ENCODE peak calls at places on chromosomes 6 and 20, in six cellular contexts. W is right cardiac atrium; J is left lung; E is AG10803; S is CD4-positive, alpha-beta T cell; M is activated naive CD8-positive, alpha-beta T cell treated with anti-CD3 and anti-CD28 coated beads, Interleukin-2, amount 50 U/mL, for 24 hours. C is an unnamed sample.
A peak's percentile ranks its signal among the peaks of the same experiment; 100 is the strongest.

GRCh38 chr6:13431861-13432465 is 55.4 kb downstream of the GFOD1 start:
- DNase-seq in W (no peak), J (no peak), E (peak; percentile 30), S (no peak), M (no peak), C (no peak)

GRCh38 chr6:44537306-44538049 is 150.0 kb downstream of the CDC5L start:
- DNase-seq in W (no peak), J (no peak), E (no peak), S (no peak), M (no peak), C (no peak)

GRCh38 chr6:3259491-3259958 is 778 bp downstream of the PSMG4 start:
- DNase-seq in W (peak; percentile 49), J (no peak), E (peak; percentile 42), S (peak; percentile 30), M (peak; percentile 38), C (peak; percentile 38)

GRCh38 chr6:169319561-169319960 is 65.9 kb upstream of the THBS2 start:
- DNase-seq in W (no peak), J (no peak), E (peak; percentile 48), S (no peak), M (no peak), C (no peak)

GRCh38 chr20:63635431-63636141 is 8.7 kb upstream of the GMEB2 start:
- DNase-seq in W (no peak), J (no peak), E (no peak), S (peak; percentile 83), M (peak; percentile 67), C (no peak)

GRCh38 chr6:129748212-129748900 is 38.4 kb upstream of the ARHGAP18 start:
- DNase-seq in W (no peak), J (no peak), E (peak; percentile 57), S (peak; percentile 32), M (peak; percentile 58), C (peak; percentile 24)

GRCh38 chr6:4703367-4703766 is 72.8 kb upstream of the CDYL start:
- DNase-seq in W (no peak), J (no peak), E (peak; percentile 9), S (no peak), M (no peak), C (no peak)

GRCh38 chr6:112036088-112036637 is 17.7 kb upstream of the CCN6 start:
- DNase-seq in W (no peak), J (no peak), E (no peak), S (no peak), M (no peak), C (no peak)

GRCh38 chr6:133707456-133707855 is 181.5 kb upstream of the TCF21 start:
- DNase-seq in W (no peak), J (no peak), E (peak; percentile 98), S (no peak), M (no peak), C (no peak)

GRCh38 chr6:167122041-167122826 is 662 bp upstream of the CCR6 start:
- DNase-seq in W (no peak), J (no peak), E (no peak), S (no peak), M (no peak), C (no peak)

GRCh38 chr20:43537921-43538854 is 20.6 kb upstream of the SGK2 start:
- DNase-seq in W (peak; percentile 61), J (peak; percentile 47), E (peak; percentile 64), S (peak; percentile 22), M (peak; percentile 45), C (peak; percentile 71)

GRCh38 chr6:138945354-138945753 is 42.7 kb downstream of the REPS1 start:
- DNase-seq in W (no peak), J (no peak), E (no peak), S (no peak), M (no peak), C (no peak)

GRCh38 chr6:16058188-16058780 is 70.6 kb upstream of the MYLIP start:
- DNase-seq in W (no peak), J (no peak), E (no peak), S (no peak), M (no peak), C (no peak)

GRCh38 chr20:25274481-25274880 is 26.6 kb downstream of the PYGB start:
- DNase-seq in W (no peak), J (peak; percentile 22), E (no peak), S (no peak), M (no peak), C (peak; percentile 35)

GRCh38 chr6:159608961-159609673 is 83.9 kb downstream of the SOD2 start:
- DNase-seq in W (no peak), J (no peak), E (peak; percentile 43), S (no peak), M (no peak), C (no peak)

GRCh38 chr6:136525586-136526195 is 24.5 kb downstream of the MAP7 start:
- DNase-seq in W (no peak), J (no peak), E (peak; percentile 12), S (no peak), M (no peak), C (no peak)

GRCh38 chr20:3797592-3798404 is 1.7 kb downstream of the CDC25B start:
- DNase-seq in W (peak; percentile 12), J (peak; percentile 50), E (no peak), S (no peak), M (peak; percentile 56), C (peak; percentile 20)

GRCh38 chr20:43331911-43332310 is 125.8 kb upstream of the SRSF6 start:
- DNase-seq in W (peak; percentile 52), J (no peak), E (no peak), S (no peak), M (no peak), C (peak; percentile 75)

C was measured in left ventricle myocardium superior.